ENCODE peak calls at places on chromosomes 3 and 15, in eight cellular contexts. Q is HT-29, Z is AG10803, J is activated T-helper 1 cell treated with Interleukin-2 at 50 U/mL for 16 hours, H is HS-27A, L is LoVo, K is mesenteric fat pad, T is amygdala. R is an unnamed sample.

GRCh38 chr15:50881121-50882048 is 27.1 kb upstream of the AP4E1 start:
- DNase-seq in Q (no peak), Z (peak), J (no peak), H (no peak), L (no peak), K (no peak), T (no peak), R (no peak)

GRCh38 chr15:100292010-100292409 is 49.8 kb downstream of the ADAMTS17 start:
- DNase-seq in Q (no peak), Z (no peak), J (no peak), H (no peak), L (no peak), K (no peak), T (no peak), R (no peak)

GRCh38 chr3:106589306-106589942 is 720.6 kb upstream of the CBLB start:
- DNase-seq in Q (no peak), Z (peak), J (no peak), H (no peak), L (no peak), K (no peak), T (no peak), R (no peak)

GRCh38 chr15:89389841-89390603 is 55.4 kb upstream of the POLG start:
- DNase-seq in Q (no peak), Z (no peak), J (no peak), H (no peak), L (no peak), K (no peak), T (no peak), R (no peak)

GRCh38 chr15:45536951-45537350 is 14.4 kb upstream of the SLC30A4 start:
- DNase-seq in Q (no peak), Z (no peak), J (no peak), H (no peak), L (no peak), K (no peak), T (no peak), R (no peak)

GRCh38 chr3:121943434-121943833 is 49.2 kb downstream of the SLC15A2 start:
- DNase-seq in Q (no peak), Z (no peak), J (no peak), H (no peak), L (no peak), K (no peak), T (no peak), R (no peak)

GRCh38 chr3:81277853-81278252 is 483.6 kb downstream of the GBE1 start:
- DNase-seq in Q (no peak), Z (peak), J (no peak), H (no peak), L (no peak), K (no peak), T (no peak), R (no peak)

GRCh38 chr15:71186267-71186666 is 71.0 kb downstream of the THSD4 start:
- DNase-seq in Q (no peak), Z (no peak), J (no peak), H (no peak), L (no peak), K (no peak), T (no peak), R (no peak)

GRCh38 chr3:169323580-169324453 is 339.7 kb downstream of the MECOM start:
- DNase-seq in Q (peak), Z (peak), J (no peak), H (no peak), L (no peak), K (no peak), T (peak), R (no peak)

GRCh38 chr3:126855374-126855773 is 127.5 kb upstream of the PLXNA1 start:
- DNase-seq in Q (no peak), Z (no peak), J (no peak), H (no peak), L (no peak), K (no peak), T (no peak), R (peak)

GRCh38 chr15:51004103-51004536 is 90.6 kb downstream of the TNFAIP8L3 start:
- DNase-seq in Q (no peak), Z (peak), J (no peak), H (no peak), L (peak), K (no peak), T (no peak), R (no peak)

R was measured in ascending aorta.